ENCODE peak calls at places on chromosomes 7 and 10, in five cellular contexts. A is adrenal gland, N is HCT116, S is H9, U is spleen. G is an unnamed sample. For H3K27me3, the result is how much of the 10 kb centered on the place peaks cover.

GRCh38 chr7:142611566-142612250 is 137.6 kb upstream of the PRSS1 start:
- DNase-seq in U (no peak), A (no peak), N (no peak), S (no peak), G (no peak)

GRCh38 chr7:39667354-39667923 is 44.1 kb downstream of the RALA start:
- DNase-seq in A (no peak), U (no peak), S (no peak), N (no peak), G (no peak)

GRCh38 chr7:151113344-151114150 is 27.3 kb downstream of the AGAP3 start:
- DNase-seq in A (no peak), N (peak), U (no peak), S (peak), G (no peak)

GRCh38 chr7:125563557-125563956 is 633.9 kb upstream of the POT1 start:
- DNase-seq in A (no peak), N (no peak), U (peak), S (no peak), G (no peak)

GRCh38 chr7:140348161-140348849 is 50.0 kb downstream of the SLC37A3 start:
- DNase-seq in N (no peak), U (no peak), A (no peak), S (no peak), G (no peak)

GRCh38 chr10:69831231-69831855 is 29.6 kb downstream of the COL13A1 start:
- DNase-seq in N (no peak), A (no peak), S (no peak), U (no peak), G (no peak)

GRCh38 chr7:31695856-31696255 is 8.8 kb downstream of the PPP1R17 start:
- DNase-seq in U (no peak), N (no peak), A (no peak), S (no peak), G (no peak)

GRCh38 chr7:82572195-82572880 is 128.8 kb upstream of the CACNA2D1 start:
- DNase-seq in N (peak), A (peak), S (peak), U (peak), G (peak)

GRCh38 chr10:112115781-112116385 is 67.7 kb downstream of the GPAM start:
- DNase-seq in A (peak), S (peak), U (no peak), N (peak), G (no peak)
- H3K27me3 ChIP-seq in A (under half), S (under half), U (under half), N (under half), G (under half)

DNA sequence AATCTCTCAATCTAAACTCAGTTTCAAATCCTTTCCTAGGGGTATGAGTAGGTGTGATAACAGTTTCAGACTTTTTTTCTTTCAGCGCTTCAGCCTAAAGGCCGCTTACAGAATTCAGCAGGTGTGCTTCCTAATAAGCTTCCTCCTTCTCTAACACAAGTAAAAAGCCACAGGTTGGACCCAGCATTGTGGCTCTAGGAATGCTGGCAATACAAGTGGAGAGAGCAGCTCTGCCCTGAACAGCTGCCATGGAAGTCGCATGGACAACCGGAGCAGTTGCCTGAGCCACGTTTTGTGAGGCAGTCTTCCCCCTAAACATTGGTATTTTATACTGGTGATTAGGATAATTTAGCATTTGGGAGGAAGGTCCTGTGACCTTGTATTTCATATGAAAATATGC is 83.5 kb downstream of the ST7 start:
- DNase-seq in A (no peak), N (no peak), U (no peak), S (no peak), G (no peak)
- H3K27me3 ChIP-seq in A (under half), N (under half), U (under half), S (under half), G (under half)

GRCh38 chr10:62726142-62726541 is 78.4 kb upstream of the ADO start:
- DNase-seq in A (no peak), N (no peak), U (no peak), S (no peak), G (no peak)

GRCh38 chr10:62724465-62724864 is 80.1 kb upstream of the ADO start:
- DNase-seq in A (no peak), U (no peak), S (no peak), N (peak), G (no peak)

GRCh38 chr10:62728479-62728878 is 76.0 kb upstream of the ADO start:
- DNase-seq in U (no peak), A (no peak), S (no peak), N (no peak), G (no peak)

GRCh38 chr10:62727935-62728334 is 76.6 kb upstream of the ADO start:
- DNase-seq in U (no peak), S (no peak), A (no peak), N (no peak), G (no peak)

DNA sequence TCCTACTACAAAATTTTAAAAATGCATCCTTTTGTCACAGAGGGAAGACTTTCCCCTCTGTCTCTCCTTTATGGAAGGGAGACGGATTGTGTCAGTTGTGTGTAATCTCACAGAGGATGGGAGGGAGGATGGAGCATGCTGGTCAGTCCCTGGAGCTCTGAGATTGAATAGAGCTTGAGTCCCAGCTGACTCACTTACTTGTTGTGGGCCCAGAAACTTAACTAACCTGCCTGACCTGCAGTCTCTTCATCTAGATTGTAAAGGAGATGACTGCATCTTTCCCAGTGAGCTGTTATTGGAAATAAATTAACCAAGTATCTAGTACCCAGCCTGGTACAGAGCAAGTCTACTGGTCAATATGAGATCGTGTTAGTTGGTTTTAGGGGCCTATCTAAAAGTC is 77.9 kb upstream of the ADO start:
- DNase-seq in S (no peak), A (no peak), U (no peak), N (no peak), G (no peak)
- H3K27me3 ChIP-seq in S (under half), A (under half), U (under half), N (under half), G (under half)

GRCh38 chr10:93068411-93069244 is 5.1 kb upstream of the CYP26A1 start:
- DNase-seq in A (no peak), S (peak), U (no peak), N (no peak), G (no peak)
- H3K27me3 ChIP-seq in A (half or more), S (half or more), U (half or more), N (under half), G (half or more)

GRCh38 chr10:102411341-102412255 is 7.0 kb downstream of the PSD start:
- DNase-seq in N (no peak), U (no peak), A (no peak), S (no peak), G (no peak)
- H3K27me3 ChIP-seq in N (under half), U (under half), A (under half), S (under half), G (under half)

GRCh38 chr10:118518095-118518494 is 77.4 kb downstream of the PRLHR start:
- DNase-seq in U (no peak), S (no peak), N (no peak), A (no peak), G (no peak)
- H3K27me3 ChIP-seq in U (under half), S (under half), N (under half), A (under half), G (under half)

GRCh38 chr10:97814996-97815395 is 34.6 kb upstream of the GOLGA7B start:
- DNase-seq in S (no peak), A (no peak), N (no peak), U (no peak), G (no peak)
- H3K27me3 ChIP-seq in S (under half), A (under half), N (under half), U (under half), G (under half)

GRCh38 chr10:125154529-125154928 is 5.8 kb downstream of the CTBP2 start:
- DNase-seq in S (peak), U (no peak), N (no peak), A (no peak), G (peak)
- H3K27me3 ChIP-seq in S (under half), U (under half), N (under half), A (under half), G (under half)

GRCh38 chr10:83142074-83142563 is 997.2 kb upstream of the GHITM start:
- DNase-seq in U (no peak), N (no peak), A (no peak), S (no peak), G (no peak)

DNA sequence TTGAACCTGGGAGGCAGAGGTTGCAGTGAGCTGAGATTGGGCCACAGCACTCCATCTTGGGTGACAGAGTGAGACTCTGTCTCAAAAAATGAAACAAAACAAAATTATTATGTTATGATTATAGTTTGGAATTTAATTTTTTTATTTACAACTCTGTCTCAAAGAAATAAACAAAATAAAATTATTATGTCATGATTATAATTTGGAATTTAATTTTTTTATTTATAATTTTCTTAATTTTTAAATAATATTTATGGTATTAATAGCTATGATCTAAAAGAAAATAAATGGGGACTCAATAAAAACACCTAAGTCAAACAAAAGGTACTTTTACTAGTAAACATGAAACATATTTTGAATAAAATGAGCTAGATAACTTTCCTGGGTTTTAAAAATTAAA is 994.8 kb upstream of the GHITM start:
- DNase-seq in N (no peak), U (no peak), A (no peak), S (no peak), G (no peak)
- H3K27me3 ChIP-seq in N (under half), U (under half), A (under half), S (under half), G (under half)

G was measured in sigmoid colon.